ENCODE peak calls at places on chromosomes 1 and 21, in six cellular contexts. Z is K562, K is A549, J is SK-N-SH, O is HepG2, W is GM12878. Q is an unnamed sample.

GRCh38 chr1:95916616-95917015 is 682.6 kb downstream of the RWDD3 start:
- DNase-seq in J (no peak), K (no peak), W (no peak), O (no peak), Z (no peak), Q (no peak)

GRCh38 chr21:34598931-34599400 is 15.9 kb downstream of the RCAN1 start:
- DNase-seq in O (no peak), Z (no peak), W (no peak), J (peak), K (no peak), Q (no peak)

GRCh38 chr1:158035976-158036583 is 42.6 kb downstream of the KIRREL1 start:
- DNase-seq in O (peak), K (peak), W (no peak), Z (no peak), J (peak), Q (no peak)

GRCh38 chr1:167518331-167518700 is at the start of gene CD247:
- DNase-seq in Z (no peak), K (no peak), O (no peak), W (no peak), J (no peak), Q (peak)

GRCh38 chr1:195898924-195899323 is 709.3 kb downstream of the KCNT2 start:
- DNase-seq in Z (peak), J (no peak), K (no peak), W (no peak), O (no peak), Q (no peak)

GRCh38 chr1:15869413-15869812 is 21.9 kb downstream of the SPEN start:
- DNase-seq in J (no peak), W (no peak), K (no peak), O (no peak), Z (no peak), Q (no peak)

GRCh38 chr1:65508051-65508450 is 87.6 kb downstream of the LEPR start:
- DNase-seq in Z (no peak), W (no peak), K (no peak), J (no peak), O (no peak), Q (no peak)

GRCh38 chr1:86352096-86352495 is 44.0 kb downstream of the ODF2L start:
- DNase-seq in Z (no peak), W (no peak), J (no peak), O (no peak), K (no peak), Q (no peak)

GRCh38 chr21:36694041-36694515 is 4.8 kb upstream of the SIM2 start:
- DNase-seq in Z (no peak), W (no peak), K (no peak), J (peak), O (no peak), Q (no peak)

GRCh38 chr1:6248161-6248776 is 4.3 kb downstream of the HES3 start:
- DNase-seq in J (no peak), O (no peak), W (no peak), Z (no peak), K (no peak), Q (no peak)

GRCh38 chr21:36747114-36747814 is 48.3 kb downstream of the SIM2 start:
- DNase-seq in J (no peak), W (no peak), K (no peak), O (no peak), Z (peak), Q (no peak)

GRCh38 chr1:20723159-20723536 is 5.3 kb upstream of the KIF17 start:
- DNase-seq in Z (no peak), W (no peak), J (no peak), O (no peak), K (no peak), Q (no peak)

GRCh38 chr1:79775402-79775801 is 768.9 kb upstream of the ADGRL4 start:
- DNase-seq in K (no peak), W (no peak), O (no peak), Z (no peak), J (no peak), Q (no peak)

GRCh38 chr1:32894019-32894600 is 7.1 kb downstream of the TMEM54 start:
- DNase-seq in O (no peak), K (no peak), W (no peak), J (peak), Z (no peak), Q (peak)

GRCh38 chr1:226111109-226111864 is 48.8 kb downstream of the H3-3A start:
- DNase-seq in O (no peak), W (no peak), J (no peak), Z (peak), K (no peak), Q (no peak)

GRCh38 chr1:178142806-178143205 is 48.9 kb downstream of the RASAL2 start:
- DNase-seq in O (no peak), K (no peak), W (no peak), J (no peak), Z (no peak), Q (no peak)

GRCh38 chr1:230867903-230868735 is at the start of gene C1orf198:
- DNase-seq in K (peak), W (no peak), O (peak), Z (peak), J (peak), Q (no peak)

GRCh38 chr21:17570773-17571172 is 41.9 kb downstream of the BTG3 start:
- DNase-seq in Z (no peak), K (no peak), W (no peak), O (no peak), J (no peak), Q (no peak)

GRCh38 chr1:109787211-109787844 is 23.6 kb upstream of the EPS8L3 start:
- DNase-seq in K (no peak), J (peak), W (no peak), O (no peak), Z (no peak), Q (no peak)
- TF ChIP-seq CHD2 in K (no peak), J (no peak), W (no peak), O (no peak), Z (no peak), Q (no peak)

GRCh38 chr1:97350662-97351061 is 570.2 kb downstream of the DPYD start:
- DNase-seq in K (no peak), J (no peak), Z (no peak), W (no peak), O (no peak), Q (no peak)
- TF ChIP-seq CHD2 in K (no peak), J (no peak), Z (no peak), W (no peak), O (no peak), Q (no peak)

DNA sequence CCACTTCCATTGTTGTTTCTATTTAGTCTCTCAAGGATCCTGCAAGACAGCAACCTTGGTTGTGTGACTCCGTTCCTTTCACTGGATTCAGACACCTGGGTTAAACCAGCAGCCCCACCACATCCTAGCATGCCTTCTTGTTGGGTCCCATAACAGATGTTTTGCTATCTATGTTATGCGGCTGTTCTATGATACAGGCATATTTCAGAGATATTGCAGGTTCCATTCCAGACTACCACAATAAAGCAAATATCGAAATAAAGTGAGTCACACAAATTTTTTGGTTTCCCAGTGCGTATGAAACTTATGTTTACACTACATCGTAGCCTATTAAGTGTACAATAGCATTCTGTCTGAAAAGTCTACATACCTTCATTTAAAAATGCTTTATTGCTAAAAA is 18.5 kb downstream of the KAZN start:
- DNase-seq in K (no peak), W (no peak), J (no peak), Z (no peak), O (no peak), Q (no peak)
- TF ChIP-seq CHD2 in K (no peak), W (no peak), J (no peak), Z (no peak), O (no peak), Q (no peak)

DNA sequence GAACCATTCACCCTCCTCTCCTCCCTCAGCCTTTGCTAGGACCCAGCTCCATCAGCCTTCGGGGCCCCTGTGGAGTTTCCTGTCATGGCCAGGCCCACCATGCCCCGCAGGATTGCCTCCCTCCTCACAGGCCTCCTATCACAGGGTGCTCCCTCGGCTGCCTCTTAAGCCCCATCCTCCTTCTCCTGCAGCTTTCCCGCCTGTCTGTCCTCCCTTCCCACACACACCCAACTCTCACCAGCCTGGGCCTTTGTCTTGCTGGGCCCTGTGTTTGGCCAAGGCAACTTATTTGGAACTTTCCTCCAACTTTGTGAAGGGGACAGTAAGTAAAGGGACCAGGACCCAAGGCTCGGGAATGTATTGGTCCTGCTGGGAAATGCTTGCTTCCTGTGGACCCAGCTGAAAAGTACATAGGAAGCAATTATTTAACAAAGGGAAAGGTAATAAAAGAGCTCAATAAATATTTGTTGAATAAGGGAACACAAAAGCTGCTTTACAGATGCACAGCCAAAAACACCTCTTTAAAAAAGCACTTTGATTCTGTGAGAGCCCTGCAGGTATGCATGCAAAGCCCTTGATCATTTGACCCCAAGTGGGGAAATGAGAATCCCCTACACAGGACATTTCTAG is 31.5 kb upstream of the TENT5C start:
- DNase-seq in O (peak), K (no peak), Z (no peak), J (no peak), W (no peak), Q (no peak)
- TF ChIP-seq CHD2 in O (no peak), K (no peak), Z (no peak), J (no peak), W (no peak), Q (no peak)

GRCh38 chr1:148158594-148158993 is 6.5 kb upstream of the NBPF11 start:
- DNase-seq in J (no peak), Z (no peak), W (no peak), K (no peak), O (no peak), Q (no peak)
- TF ChIP-seq CHD2 in J (no peak), Z (no peak), W (no peak), K (no peak), O (no peak), Q (no peak)

GRCh38 chr1:1826356-1827088 is 48.3 kb upstream of the NADK start:
- DNase-seq in K (no peak), J (no peak), W (no peak), Z (no peak), O (no peak), Q (no peak)
- TF ChIP-seq CHD2 in K (no peak), J (no peak), W (no peak), Z (no peak), O (no peak), Q (no peak)

GRCh38 chr1:928825-929661 is 5.3 kb downstream of the SAMD11 start:
- DNase-seq in K (no peak), Z (no peak), W (no peak), J (no peak), O (no peak), Q (no peak)
- TF ChIP-seq CHD2 in K (no peak), Z (no peak), W (no peak), J (no peak), O (no peak), Q (no peak)

DNA sequence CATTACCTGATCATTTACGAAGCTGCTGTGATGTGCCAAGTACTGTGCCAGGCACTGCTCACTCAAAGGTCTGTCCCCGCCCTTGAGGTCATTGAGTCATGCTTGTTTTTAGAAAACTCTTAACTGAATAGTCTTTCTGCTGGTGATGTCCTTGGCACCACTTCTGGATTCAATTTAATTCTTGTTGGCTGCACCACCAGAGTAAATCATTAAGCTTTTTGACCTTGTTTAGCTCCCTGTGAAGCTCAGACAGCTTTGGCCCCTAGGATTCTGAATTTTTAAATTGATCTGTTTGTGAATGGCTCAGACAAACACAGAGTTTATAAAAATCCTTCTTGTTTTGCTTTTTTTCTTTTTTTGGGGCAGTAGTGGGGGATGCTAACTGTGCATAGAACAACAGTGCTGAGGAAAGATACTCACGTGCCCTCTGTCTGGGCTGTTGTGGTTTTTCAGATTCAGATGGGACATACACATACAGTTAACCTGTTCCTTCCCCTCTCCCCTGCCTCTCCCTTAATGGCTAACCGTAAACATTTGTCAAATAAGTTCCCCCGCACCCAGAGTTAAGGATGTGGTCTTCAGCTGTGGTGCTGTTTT is 67.6 kb downstream of the MTR start:
- DNase-seq in O (peak), W (no peak), K (no peak), J (no peak), Z (no peak), Q (no peak)
- TF ChIP-seq CHD2 in O (no peak), W (no peak), K (no peak), J (no peak), Z (no peak), Q (no peak)

DNA sequence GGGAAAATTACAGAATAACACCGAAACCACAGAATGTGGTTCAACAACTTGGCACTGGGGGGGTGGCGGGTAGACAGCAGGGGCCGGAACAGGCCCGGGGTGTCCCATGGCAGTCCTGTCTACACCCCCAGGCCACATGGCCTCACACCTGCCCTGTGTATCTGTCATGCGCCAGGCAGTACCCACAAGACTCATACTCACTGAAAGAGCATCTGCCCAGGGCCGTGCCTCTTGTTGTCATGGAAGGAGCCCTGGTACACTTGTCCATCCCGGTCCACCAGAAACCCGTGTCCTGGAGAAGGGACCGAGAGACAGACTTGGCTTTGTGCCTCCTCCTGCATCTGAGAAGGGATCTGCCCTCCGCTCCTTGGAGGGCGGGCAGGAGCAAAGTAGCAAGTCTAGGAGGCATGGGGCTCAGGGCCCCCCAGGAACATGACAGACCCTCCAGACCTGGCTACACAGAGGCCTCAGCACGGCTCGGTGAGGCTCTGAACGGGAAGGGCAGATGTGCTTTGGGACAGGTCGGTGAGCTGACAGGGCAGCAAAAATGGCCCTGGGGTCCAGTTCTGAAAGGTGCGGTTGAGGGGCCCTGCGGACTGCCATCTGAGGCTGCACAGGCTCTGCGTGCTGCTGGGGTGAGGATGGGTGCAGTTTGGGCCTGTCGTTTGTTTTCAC is 5.6 kb downstream of the MORN1 start:
- DNase-seq in Z (no peak), W (no peak), K (no peak), J (no peak), O (no peak), Q (no peak)
- TF ChIP-seq CHD2 in Z (no peak), W (no peak), K (no peak), J (no peak), O (no peak), Q (no peak)